ENCODE peak calls at places on chromosomes 16 and 17, in four cellular contexts. F is OCI-M1; H is activated gamma-delta T cell treated with Interleukin-2 at 50 U/mL for 16 hours; W is activated T-helper 9 cell treated with anti-CD3 and anti-CD28 coated beads, Interleukin-2, amount 50 U/mL, for 16 hours. J is an unnamed sample.

GRCh38 chr17:13182450-13182849 is 164.6 kb upstream of the ELAC2 start:
- DNase-seq in F (no peak), W (no peak), H (no peak), J (no peak)

GRCh38 chr17:78915872-78916632 is 9.1 kb downstream of the TIMP2 start:
- DNase-seq in W (no peak), H (no peak), F (no peak), J (no peak)

GRCh38 chr17:29577778-29578211 is 9.3 kb downstream of the TP53I13 start:
- DNase-seq in W (no peak), H (no peak), F (no peak), J (no peak)

GRCh38 chr16:69799601-69800000 is 37.5 kb downstream of the WWP2 start:
- DNase-seq in H (no peak), F (no peak), W (no peak), J (no peak)

GRCh38 chr17:83057793-83058477 is 21.5 kb upstream of the METRNL start:
- DNase-seq in W (no peak), H (no peak), F (no peak), J (no peak)

GRCh38 chr17:37079735-37080134 is 131.0 kb downstream of the AATF start:
- DNase-seq in F (no peak), W (no peak), H (no peak), J (no peak)

GRCh38 chr16:11679250-11679649 is 11.0 kb downstream of the SNN start:
- DNase-seq in W (no peak), F (no peak), H (no peak), J (no peak)

GRCh38 chr17:83194761-83195329 is 115.4 kb downstream of the METRNL start:
- DNase-seq in W (no peak), F (no peak), H (no peak), J (no peak)

GRCh38 chr17:47286198-47286914 is 32.7 kb downstream of the ITGB3 start:
- DNase-seq in W (no peak), F (peak), H (no peak), J (no peak)

GRCh38 chr16:31113420-31114124 is 3.9 kb upstream of the KAT8 start:
- DNase-seq in W (no peak), F (peak), H (no peak), J (no peak)

GRCh38 chr17:48909796-48910195 is 1.6 kb downstream of the UBE2Z start:
- DNase-seq in H (no peak), W (no peak), F (no peak), J (no peak)

GRCh38 chr17:48236681-48237134 is 129.1 kb downstream of the SNX11 start:
- DNase-seq in W (no peak), H (no peak), F (no peak), J (no peak)

GRCh38 chr17:14471052-14471451 is 170.2 kb downstream of the HS3ST3B1 start:
- DNase-seq in H (no peak), W (no peak), F (no peak), J (no peak)